ENCODE peak calls at places on chromosomes 4 and X, in seven cellular contexts. K is ascending aorta, W is heart right ventricle, C is HFF-Myc, B is HepG2, A is IMR-90, U is pancreas. J is an unnamed sample.

GRCh38 chr4:5157721-5158390 is 106.6 kb downstream of the STK32B start:
- DNase-seq in W (no peak), A (peak), K (no peak), U (no peak), C (no peak), B (no peak), J (no peak)

GRCh38 chrX:70774223-70774622 is 134.3 kb downstream of the TEX11 start:
- DNase-seq in W (no peak), B (no peak), K (no peak), C (no peak), A (no peak), U (no peak), J (no peak)

GRCh38 chr4:87506974-87507701 is 22.0 kb downstream of the SPARCL1 start:
- DNase-seq in B (no peak), U (no peak), A (peak), K (no peak), W (no peak), C (no peak), J (no peak)

GRCh38 chr4:161291222-161291621 is 872.6 kb downstream of the FSTL5 start:
- DNase-seq in A (no peak), B (no peak), C (no peak), K (no peak), W (no peak), U (no peak), J (no peak)

GRCh38 chr4:25927361-25928040 is 13.5 kb downstream of the SMIM20 start:
- DNase-seq in C (no peak), K (no peak), A (no peak), W (no peak), U (no peak), B (no peak), J (no peak)

GRCh38 chrX:66110112-66110511 is 53.9 kb upstream of the HEPH start:
- DNase-seq in C (no peak), B (no peak), W (no peak), A (peak), U (no peak), K (no peak), J (no peak)

GRCh38 chr4:26001413-26001812 is 87.4 kb downstream of the SMIM20 start:
- DNase-seq in A (no peak), U (no peak), W (no peak), K (peak), B (no peak), C (no peak), J (no peak)

GRCh38 chr4:139738846-139739613 is 73.4 kb downstream of the MGST2 start:
- DNase-seq in U (no peak), K (no peak), W (no peak), C (no peak), A (no peak), B (peak), J (no peak)

GRCh38 chr4:123092603-123093002 is 170.2 kb upstream of the NUDT6 start:
- DNase-seq in U (no peak), W (no peak), K (no peak), A (no peak), B (no peak), C (no peak), J (no peak)

GRCh38 chr4:110193822-110194761 is 4.3 kb downstream of the ELOVL6 start:
- DNase-seq in K (peak), C (peak), B (peak), W (peak), A (peak), U (peak), J (peak)

GRCh38 chr4:3369781-3370660 is 71.7 kb upstream of the HGFAC start:
- DNase-seq in U (no peak), K (no peak), B (no peak), A (peak), W (peak), C (peak), J (peak)

GRCh38 chrX:150547511-150548115 is 20.8 kb upstream of the MTM1 start:
- DNase-seq in U (peak), W (peak), A (no peak), K (peak), B (no peak), C (no peak), J (no peak)

GRCh38 chr4:140730108-140730507 is 26.1 kb downstream of the TBC1D9 start:
- DNase-seq in A (no peak), C (no peak), U (no peak), B (no peak), K (no peak), W (no peak), J (no peak)

GRCh38 chr4:73434311-73434710 is 1.7 kb upstream of the AFP start:
- DNase-seq in W (no peak), K (no peak), C (no peak), B (peak), A (peak), U (no peak), J (no peak)

GRCh38 chr4:146368209-146368608 is 153.5 kb downstream of the SLC10A7 start:
- DNase-seq in U (no peak), A (no peak), K (no peak), B (no peak), C (no peak), W (no peak), J (no peak)

GRCh38 chrX:148804579-148804978 is 304.2 kb downstream of the AFF2 start:
- DNase-seq in K (no peak), B (no peak), A (no peak), U (no peak), C (no peak), W (no peak), J (no peak)

GRCh38 chr4:15714141-15714540 is 11.3 kb downstream of the BST1 start:
- DNase-seq in B (no peak), W (no peak), A (no peak), C (no peak), K (no peak), U (no peak), J (no peak)

GRCh38 chr4:77852892-77853495 is 9.6 kb upstream of the MRPL1 start:
- DNase-seq in W (no peak), C (no peak), A (no peak), U (no peak), B (no peak), K (no peak), J (no peak)

GRCh38 chrX:72652132-72652531 is 62.0 kb downstream of the PHKA1 start:
- DNase-seq in B (no peak), K (no peak), W (no peak), A (no peak), C (no peak), U (no peak), J (no peak)

GRCh38 chr4:13525606-13526281 is 18.6 kb downstream of the NKX3-2 start:
- DNase-seq in B (no peak), C (no peak), U (no peak), A (no peak), W (no peak), K (no peak), J (no peak)

GRCh38 chr4:107247738-107248137 is 211.6 kb upstream of the DKK2 start:
- DNase-seq in U (no peak), K (no peak), A (no peak), W (no peak), C (no peak), B (no peak), J (no peak)

GRCh38 chr4:140186651-140187315 is 32.8 kb upstream of the MAML3 start:
- DNase-seq in C (no peak), B (no peak), U (peak), W (no peak), K (peak), A (peak), J (peak)

GRCh38 chr4:15649914-15650545 is 5.1 kb downstream of the FBXL5 start:
- DNase-seq in U (peak), B (peak), A (peak), C (no peak), W (no peak), K (peak), J (peak)

GRCh38 chr4:156968479-156968984 is 3.1 kb downstream of the PDGFC start:
- DNase-seq in C (peak), W (peak), B (peak), A (peak), U (peak), K (peak), J (peak)

GRCh38 chr4:15001248-15001824 is 945 bp upstream of the CPEB2 start:
- DNase-seq in U (peak), C (peak), K (peak), B (peak), A (peak), W (peak), J (no peak)

GRCh38 chr4:141081921-141082381 is 51.3 kb downstream of the RNF150 start:
- DNase-seq in W (no peak), C (no peak), U (no peak), A (no peak), K (no peak), B (no peak), J (no peak)

GRCh38 chrX:111854778-111855490 is 21.0 kb upstream of the TRPC5OS start:
- DNase-seq in B (no peak), K (no peak), W (no peak), U (peak), C (no peak), A (peak), J (no peak)

GRCh38 chr4:41600243-41600642 is 62.3 kb downstream of the LIMCH1 start:
- DNase-seq in C (no peak), B (no peak), K (no peak), A (no peak), U (no peak), W (no peak), J (no peak)

GRCh38 chr4:83036991-83037390 is 2.0 kb downstream of the COPS4 start:
- DNase-seq in K (no peak), B (no peak), U (no peak), A (no peak), C (no peak), W (no peak), J (no peak)

GRCh38 chr4:84499065-84499982 is at the start of gene NKX6-1:
- DNase-seq in C (no peak), B (no peak), A (peak), W (no peak), K (peak), U (peak), J (peak)

GRCh38 chr4:173012608-173013007 is 156.0 kb upstream of the GALNT7 start:
- DNase-seq in W (no peak), C (no peak), K (no peak), A (no peak), U (no peak), B (no peak), J (no peak)

GRCh38 chr4:173009129-173009823 is 159.3 kb upstream of the GALNT7 start:
- DNase-seq in A (peak), K (no peak), W (no peak), U (no peak), C (no peak), B (no peak), J (no peak)

GRCh38 chr4:173014113-173014558 is 154.5 kb upstream of the GALNT7 start:
- DNase-seq in K (no peak), A (peak), U (no peak), B (no peak), C (no peak), W (no peak), J (no peak)

GRCh38 chr4:173014836-173015235 is 153.8 kb upstream of the GALNT7 start:
- DNase-seq in W (no peak), A (no peak), U (no peak), C (no peak), B (no peak), K (no peak), J (no peak)

DNA sequence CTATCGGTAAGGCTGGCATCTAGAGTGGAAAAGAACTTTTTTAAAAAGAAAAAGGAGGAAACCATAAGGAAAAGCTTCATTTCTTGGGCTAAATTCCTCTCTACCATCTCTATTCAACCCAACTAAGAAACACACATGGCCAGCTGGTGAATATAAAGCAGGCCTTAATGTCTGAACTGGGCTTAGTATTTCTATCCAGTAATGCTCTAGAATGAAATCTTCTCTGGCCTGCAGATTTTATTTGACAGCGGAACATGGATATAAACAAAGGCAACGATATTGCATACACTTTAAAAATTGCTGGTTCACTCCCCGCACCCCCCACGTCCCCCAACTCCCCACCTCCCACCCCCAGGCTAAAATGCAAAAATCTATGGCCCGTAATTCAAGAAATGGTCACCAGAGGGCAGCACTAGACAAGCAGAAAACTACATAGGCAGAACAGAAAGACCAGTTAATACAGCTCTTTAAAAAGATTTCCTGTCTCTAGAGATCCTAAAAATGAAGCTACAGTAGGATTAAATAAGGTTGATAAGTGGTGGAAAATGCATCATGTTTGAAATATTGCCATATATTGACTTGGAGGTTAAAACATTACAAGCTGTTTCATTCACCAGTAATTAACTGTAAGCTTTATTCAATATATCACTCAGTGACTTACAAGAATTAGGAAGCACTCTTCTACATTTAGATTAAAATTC is 155.2 kb upstream of the GALNT7 start:
- DNase-seq in A (peak), B (peak), K (peak), W (no peak), C (no peak), U (peak), J (no peak)
- TF ChIP-seq CTCF in A (peak), B (peak), K (peak), W (peak), C (peak), U (peak), J (peak)

GRCh38 chrX:129679856-129680255 is 25.1 kb upstream of the APLN start:
- DNase-seq in A (peak), C (no peak), B (no peak), W (no peak), U (no peak), K (no peak), J (no peak)

GRCh38 chrX:129682979-129683378 is 28.2 kb upstream of the APLN start:
- DNase-seq in C (no peak), U (no peak), W (no peak), A (no peak), B (no peak), K (no peak), J (no peak)

GRCh38 chrX:129678176-129678880 is 23.6 kb upstream of the APLN start:
- DNase-seq in A (no peak), C (no peak), U (peak), W (peak), B (no peak), K (peak), J (no peak)

GRCh38 chrX:129678881-129679195 is 24.1 kb upstream of the APLN start:
- DNase-seq in B (no peak), K (no peak), C (no peak), A (no peak), W (no peak), U (no peak), J (no peak)
- H3K4me3 ChIP-seq in B (no peak), K (no peak), C (peak), A (no peak), W (peak), U (no peak), J (no peak)

DNA sequence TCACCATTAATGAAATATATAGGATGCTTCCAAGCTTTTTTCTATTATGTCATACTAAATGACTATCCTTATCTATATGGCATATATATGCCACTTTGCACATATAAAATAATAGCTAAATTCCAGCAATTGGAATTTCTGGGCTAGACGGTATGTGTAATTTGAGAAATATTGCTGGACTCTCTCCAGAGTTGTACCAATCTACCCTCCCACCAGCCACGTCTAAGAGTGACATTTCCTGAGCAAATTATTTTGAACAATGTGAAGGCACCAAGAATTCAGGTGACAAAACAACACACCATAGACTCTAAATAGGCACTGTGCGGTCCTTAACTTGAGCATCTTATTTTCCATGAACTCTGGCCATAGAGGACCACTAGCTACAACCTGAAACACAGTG is 62.3 kb downstream of the RFC1 start:
- DNase-seq in K (no peak), U (no peak), C (no peak), A (no peak), W (no peak), B (no peak), J (no peak)
- TF ChIP-seq CTCF in K (no peak), U (no peak), C (no peak), A (no peak), W (no peak), B (no peak), J (no peak)

DNA sequence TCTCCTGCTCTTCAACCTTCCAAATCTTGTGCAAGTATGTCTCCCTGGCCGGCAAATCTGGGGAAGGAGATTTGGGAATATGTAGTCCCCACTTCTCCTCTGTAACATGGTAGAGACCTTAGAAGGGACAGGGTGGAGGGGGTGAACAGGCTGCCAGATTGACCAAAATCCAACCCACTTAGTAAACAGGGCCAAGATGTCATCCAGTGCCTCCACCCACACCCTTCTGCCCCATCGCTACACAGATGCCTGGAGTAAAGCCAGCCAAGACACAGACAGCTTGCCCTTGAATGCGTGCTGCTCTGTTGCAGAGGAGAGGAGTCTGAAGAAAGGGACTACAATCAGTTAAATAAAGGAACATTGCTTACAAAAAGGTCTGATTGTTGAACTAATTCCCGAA is 160.1 kb upstream of the LDB2 start:
- DNase-seq in U (no peak), A (peak), K (no peak), W (peak), B (no peak), C (peak), J (no peak)
- H3K4me3 ChIP-seq in U (no peak), A (no peak), K (peak), W (peak), B (no peak), C (peak), J (no peak)

DNA sequence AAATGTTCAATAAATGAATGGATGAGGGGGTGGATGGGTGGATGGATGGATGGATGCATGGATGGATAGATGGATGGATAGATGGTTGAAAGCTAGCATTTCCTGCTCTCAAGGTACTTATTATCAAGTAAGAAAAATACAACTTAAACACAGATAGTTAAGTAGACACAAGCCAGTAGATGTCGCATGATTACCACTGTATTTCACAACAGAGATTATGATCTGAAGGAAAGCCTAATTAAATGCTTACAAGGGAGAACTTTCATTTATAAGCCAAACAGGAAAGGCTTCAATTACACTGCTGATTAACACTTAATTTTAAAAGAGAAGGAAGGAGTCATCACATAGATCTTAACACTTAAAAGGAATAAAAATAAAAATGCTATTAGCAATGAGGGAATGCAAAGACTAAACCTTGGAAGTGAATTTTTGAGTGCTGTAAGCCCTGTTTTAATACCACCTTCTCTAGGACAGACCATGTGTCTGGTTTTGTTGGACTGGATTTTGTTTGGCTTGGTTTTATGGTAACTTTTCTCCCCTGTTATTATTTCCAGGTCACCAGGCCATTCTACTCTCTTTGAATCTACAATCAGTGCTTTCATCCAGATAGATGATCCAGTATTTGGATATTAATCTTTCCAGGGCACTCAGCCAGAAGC is 75.4 kb upstream of the SLC39A8 start:
- DNase-seq in U (no peak), W (no peak), K (no peak), A (peak), C (peak), B (peak), J (peak)
- TF ChIP-seq CTCF in U (no peak), W (peak), K (no peak), A (peak), C (no peak), B (peak), J (peak)

GRCh38 chr4:169070071-169070894 is 60.2 kb upstream of the CBR4 start:
- DNase-seq in B (peak), K (no peak), U (peak), C (peak), W (peak), A (peak), J (peak)
- H3K4me3 ChIP-seq in B (peak), K (no peak), U (no peak), C (no peak), W (no peak), A (no peak), J (peak)

GRCh38 chr4:96036781-96037180 is 196.9 kb downstream of the PDHA2 start:
- DNase-seq in C (no peak), B (no peak), W (no peak), A (no peak), U (no peak), K (no peak), J (no peak)

GRCh38 chr4:96037705-96038104 is 197.8 kb downstream of the PDHA2 start:
- DNase-seq in U (no peak), W (no peak), C (no peak), A (no peak), B (no peak), K (no peak), J (no peak)

GRCh38 chr4:96035727-96036126 is 195.8 kb downstream of the PDHA2 start:
- DNase-seq in C (no peak), U (no peak), K (no peak), B (no peak), A (no peak), W (no peak), J (no peak)
- TF ChIP-seq CTCF in C (no peak), U (no peak), K (peak), B (no peak), A (no peak), W (peak), J (no peak)